ENCODE peak calls at places on chromosomes 3 and 15, in eight cellular contexts. N, J, L, U, V, S, Z and W are unnamed samples.

GRCh38 chr3:195388380-195388779 is 54.4 kb downstream of the ACAP2 start:
- DNase-seq in S (no peak), J (no peak), U (no peak), N (peak), L (no peak), Z (no peak), V (no peak), W (no peak)

GRCh38 chr3:128824132-128824850 is 55.1 kb upstream of the ACAD9 start:
- DNase-seq in V (no peak), N (no peak), S (no peak), L (no peak), J (no peak), Z (no peak), U (no peak), W (no peak)

GRCh38 chr3:129305592-129306091 is 27.0 kb downstream of the HMCES start:
- DNase-seq in S (peak), L (peak), U (no peak), N (no peak), V (peak), J (peak), Z (no peak), W (no peak)

GRCh38 chr3:145368748-145369147 is 792.2 kb downstream of the PLOD2 start:
- DNase-seq in U (no peak), S (no peak), J (no peak), Z (no peak), N (no peak), L (no peak), V (no peak), W (no peak)

GRCh38 chr15:66164788-66165187 is 88.8 kb downstream of the MEGF11 start:
- DNase-seq in V (no peak), J (no peak), N (no peak), Z (no peak), U (no peak), S (no peak), L (no peak), W (no peak)

GRCh38 chr3:53114412-53115074 is 15.7 kb downstream of the RFT1 start:
- DNase-seq in J (no peak), L (no peak), Z (peak), S (no peak), V (no peak), U (no peak), N (no peak), W (no peak)

GRCh38 chr3:54339608-54340007 is 217.3 kb downstream of the CACNA2D3 start:
- DNase-seq in J (no peak), S (no peak), L (no peak), Z (no peak), N (no peak), U (no peak), V (no peak), W (no peak)

GRCh38 chr3:128447561-128448013 is 19.1 kb downstream of the DNAJB8 start:
- DNase-seq in V (no peak), J (no peak), L (no peak), S (peak), N (no peak), Z (no peak), U (no peak), W (no peak)

GRCh38 chr3:64111872-64112271 is 88.6 kb upstream of the PSMD6 start:
- DNase-seq in N (no peak), U (no peak), J (no peak), S (no peak), Z (no peak), L (no peak), V (no peak), W (no peak)

GRCh38 chr3:37197810-37198371 is 23.5 kb upstream of the LRRFIP2 start:
- DNase-seq in L (no peak), Z (peak), S (no peak), U (no peak), V (no peak), N (no peak), J (no peak), W (no peak)

GRCh38 chr3:99128740-99129505 is 227.4 kb upstream of the DCBLD2 start:
- DNase-seq in J (no peak), S (no peak), N (no peak), Z (peak), L (no peak), V (no peak), U (peak), W (no peak)

GRCh38 chr3:130839815-130840214 is 54.1 kb upstream of the ATP2C1 start:
- DNase-seq in L (no peak), N (no peak), S (no peak), U (no peak), V (no peak), Z (no peak), J (no peak), W (no peak)

GRCh38 chr3:21694506-21694905 is 56.5 kb downstream of the ZNF385D start:
- DNase-seq in L (no peak), U (no peak), V (no peak), N (no peak), Z (no peak), S (no peak), J (no peak), W (no peak)

GRCh38 chr15:39770748-39771689 is 11.6 kb downstream of the FSIP1 start:
- DNase-seq in Z (peak), N (no peak), J (no peak), S (no peak), U (peak), L (no peak), V (no peak), W (no peak)

GRCh38 chr15:89469331-89470107 is 26.9 kb downstream of the RHCG start:
- DNase-seq in L (no peak), V (no peak), U (no peak), J (no peak), S (no peak), Z (no peak), N (no peak), W (no peak)

GRCh38 chr3:138673641-138674040 is 65.1 kb downstream of the FAIM start:
- DNase-seq in Z (no peak), J (no peak), U (no peak), L (no peak), S (no peak), N (no peak), V (no peak), W (no peak)